ENCODE peak calls at places on chromosomes 6 and 20, in five cellular contexts. One of them, this sample, is unnamed.

GRCh38 chr6:121437861-121438651 is 2.6 kb downstream of the GJA1 start:
- DNase-seq in heart right ventricle: peak; percentile 15
- DNase-seq in A673: peak; percentile 58
- DNase-seq in mesothelial cell of epicardium: no peak
- DNase-seq in endothelial cell: no peak
- DNase-seq in this sample: no peak

GRCh38 chr6:39753745-39754084 is 28.5 kb upstream of the KIF6 start:
- DNase-seq in heart right ventricle: no peak
- DNase-seq in A673: no peak
- DNase-seq in mesothelial cell of epicardium: no peak
- DNase-seq in endothelial cell: no peak
- DNase-seq in this sample: no peak

GRCh38 chr6:36504982-36505381 is 42.3 kb downstream of the STK38 start:
- DNase-seq in heart right ventricle: no peak
- DNase-seq in A673: no peak
- DNase-seq in mesothelial cell of epicardium: no peak
- DNase-seq in endothelial cell: no peak
- DNase-seq in this sample: no peak

GRCh38 chr6:125957845-125958244 is 1.3 kb downstream of the HINT3 start:
- DNase-seq in heart right ventricle: no peak
- DNase-seq in A673: peak; percentile 49
- DNase-seq in mesothelial cell of epicardium: no peak
- DNase-seq in endothelial cell: no peak
- DNase-seq in this sample: no peak

GRCh38 chr6:163757506-163757905 is 343.0 kb downstream of the QKI start:
- DNase-seq in heart right ventricle: no peak
- DNase-seq in A673: no peak
- DNase-seq in mesothelial cell of epicardium: no peak
- DNase-seq in endothelial cell: no peak
- DNase-seq in this sample: no peak

GRCh38 chr20:47099749-47100515 is 205.3 kb downstream of the EYA2 start:
- DNase-seq in heart right ventricle: peak; percentile 24
- DNase-seq in A673: no peak
- DNase-seq in mesothelial cell of epicardium: no peak
- DNase-seq in endothelial cell: no peak
- DNase-seq in this sample: no peak

GRCh38 chr6:144266091-144266649 is 19.0 kb upstream of the UTRN start:
- DNase-seq in heart right ventricle: peak; percentile 46
- DNase-seq in A673: peak; percentile 80
- DNase-seq in mesothelial cell of epicardium: peak; percentile 59
- DNase-seq in endothelial cell: peak; percentile 28
- DNase-seq in this sample: no peak

GRCh38 chr6:16109659-16110300 is 19.1 kb upstream of the MYLIP start:
- DNase-seq in heart right ventricle: no peak
- DNase-seq in A673: no peak
- DNase-seq in mesothelial cell of epicardium: no peak
- DNase-seq in endothelial cell: no peak
- DNase-seq in this sample: no peak

GRCh38 chr20:856361-856775 is 22.9 kb downstream of the FAM110A start:
- DNase-seq in heart right ventricle: no peak
- DNase-seq in A673: no peak
- DNase-seq in mesothelial cell of epicardium: no peak
- DNase-seq in endothelial cell: no peak
- DNase-seq in this sample: no peak

GRCh38 chr6:16184129-16184528 is 54.3 kb upstream of the GMPR start:
- DNase-seq in heart right ventricle: no peak
- DNase-seq in A673: peak; percentile 56
- DNase-seq in mesothelial cell of epicardium: no peak
- DNase-seq in endothelial cell: no peak
- DNase-seq in this sample: peak; percentile 50

GRCh38 chr20:51531141-51531710 is 11.3 kb downstream of the NFATC2 start:
- DNase-seq in heart right ventricle: no peak
- DNase-seq in A673: no peak
- DNase-seq in mesothelial cell of epicardium: no peak
- DNase-seq in endothelial cell: no peak
- DNase-seq in this sample: peak; percentile 72

GRCh38 chr6:142384455-142385332 is 82.9 kb downstream of the ADGRG6 start:
- DNase-seq in heart right ventricle: no peak
- DNase-seq in A673: no peak
- DNase-seq in mesothelial cell of epicardium: no peak
- DNase-seq in endothelial cell: no peak
- DNase-seq in this sample: no peak

DNA sequence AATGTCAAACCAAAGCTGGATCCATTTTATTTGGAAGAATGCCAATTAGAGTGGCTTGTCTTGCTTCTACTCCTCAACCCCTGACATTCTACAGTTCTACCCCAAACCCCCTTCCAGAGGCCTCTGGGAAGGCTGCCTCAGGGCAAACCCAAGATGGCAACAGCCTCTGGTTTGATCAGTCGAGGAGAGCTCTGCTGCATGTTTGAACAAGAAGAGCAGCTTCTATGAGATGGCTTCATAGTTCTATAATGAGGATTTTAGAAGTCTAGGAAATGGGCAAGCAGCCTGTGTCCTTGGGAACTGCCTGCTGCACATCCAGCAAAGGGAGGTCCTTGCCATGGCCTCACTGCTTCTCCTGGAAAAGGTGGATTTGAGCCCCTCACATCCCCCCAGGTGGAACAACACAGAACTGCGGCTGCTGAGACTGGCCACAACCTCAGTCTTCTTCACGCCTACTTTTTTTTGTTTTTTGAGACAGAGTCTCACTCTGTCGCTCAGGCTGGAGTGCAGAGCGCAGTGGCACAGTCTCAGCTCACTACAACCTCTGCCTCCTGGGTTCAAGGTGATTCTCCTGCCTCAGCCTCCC is 37.9 kb downstream of the ZC3H12D start:
- DNase-seq in heart right ventricle: no peak
- DNase-seq in A673: no peak
- DNase-seq in mesothelial cell of epicardium: no peak
- DNase-seq in endothelial cell: no peak
- DNase-seq in this sample: no peak
- TF ChIP-seq CTCF in heart right ventricle: no peak
- TF ChIP-seq CTCF in A673: no peak
- TF ChIP-seq CTCF in mesothelial cell of epicardium: no peak
- TF ChIP-seq CTCF in endothelial cell: no peak
- TF ChIP-seq CTCF in this sample: no peak

GRCh38 chr6:33995046-33995872 is 150.6 kb downstream of the GRM4 start:
- DNase-seq in heart right ventricle: no peak
- DNase-seq in A673: peak; percentile 65
- DNase-seq in mesothelial cell of epicardium: no peak
- DNase-seq in endothelial cell: no peak
- DNase-seq in this sample: no peak
- TF ChIP-seq CTCF in heart right ventricle: no peak
- TF ChIP-seq CTCF in A673: no peak
- TF ChIP-seq CTCF in mesothelial cell of epicardium: no peak
- TF ChIP-seq CTCF in endothelial cell: no peak
- TF ChIP-seq CTCF in this sample: no peak

DNA sequence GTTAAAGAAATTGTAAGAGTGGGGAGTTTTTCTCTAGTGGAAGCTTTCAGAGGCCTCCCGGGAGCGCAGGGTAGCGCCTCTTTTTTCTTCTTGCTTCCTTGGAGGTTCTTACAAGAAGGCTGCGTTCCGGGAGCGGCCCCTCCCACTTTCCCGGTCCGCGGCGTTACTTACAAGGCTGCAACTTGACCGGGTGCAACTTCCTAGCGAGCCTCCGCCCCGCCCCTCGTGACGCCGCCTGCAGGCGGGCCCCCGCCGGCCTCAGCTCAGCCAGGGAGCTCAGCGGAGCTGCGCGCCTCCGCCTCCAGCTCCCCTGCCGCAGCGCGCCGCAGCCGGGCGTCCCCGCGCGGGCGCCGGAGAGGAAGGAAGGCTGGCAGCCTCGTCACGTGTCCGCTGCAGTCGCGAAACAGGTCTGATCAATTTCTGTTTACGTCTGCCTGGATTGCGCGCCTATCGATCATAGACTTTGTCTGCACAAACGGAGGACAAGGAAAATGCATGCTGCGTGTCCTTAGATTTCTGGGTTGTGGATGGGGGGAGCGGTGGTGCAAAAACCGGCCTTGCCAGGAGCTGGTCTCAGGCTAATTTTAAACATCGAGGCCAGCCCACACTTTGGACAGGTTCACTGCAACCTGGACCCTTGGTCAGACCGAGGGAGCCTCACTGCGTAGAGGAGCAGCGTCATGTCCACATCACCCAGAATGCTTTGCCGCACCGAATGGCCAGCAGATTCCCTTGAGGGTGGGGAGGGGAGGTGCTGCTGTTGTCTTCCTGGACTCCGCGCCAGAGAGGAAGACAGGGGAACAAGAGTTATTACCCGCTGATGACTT is at the start of the genes FAM217B and PPP1R3D:
- DNase-seq in heart right ventricle: peak; percentile 98
- DNase-seq in A673: peak; percentile 97
- DNase-seq in mesothelial cell of epicardium: peak; percentile 96
- DNase-seq in endothelial cell: peak; percentile 95
- DNase-seq in this sample: peak; percentile 97
- TF ChIP-seq CTCF in heart right ventricle: peak; percentile 1
- TF ChIP-seq CTCF in A673: no peak
- TF ChIP-seq CTCF in mesothelial cell of epicardium: no peak
- TF ChIP-seq CTCF in endothelial cell: peak; percentile 27
- TF ChIP-seq CTCF in this sample: peak; percentile 7

GRCh38 chr6:11748591-11748990 is 30.0 kb downstream of the ADTRP start:
- DNase-seq in heart right ventricle: no peak
- DNase-seq in A673: no peak
- DNase-seq in mesothelial cell of epicardium: no peak
- DNase-seq in endothelial cell: no peak
- DNase-seq in this sample: no peak
- TF ChIP-seq CTCF in heart right ventricle: no peak
- TF ChIP-seq CTCF in A673: no peak
- TF ChIP-seq CTCF in mesothelial cell of epicardium: no peak
- TF ChIP-seq CTCF in endothelial cell: no peak
- TF ChIP-seq CTCF in this sample: no peak

DNA sequence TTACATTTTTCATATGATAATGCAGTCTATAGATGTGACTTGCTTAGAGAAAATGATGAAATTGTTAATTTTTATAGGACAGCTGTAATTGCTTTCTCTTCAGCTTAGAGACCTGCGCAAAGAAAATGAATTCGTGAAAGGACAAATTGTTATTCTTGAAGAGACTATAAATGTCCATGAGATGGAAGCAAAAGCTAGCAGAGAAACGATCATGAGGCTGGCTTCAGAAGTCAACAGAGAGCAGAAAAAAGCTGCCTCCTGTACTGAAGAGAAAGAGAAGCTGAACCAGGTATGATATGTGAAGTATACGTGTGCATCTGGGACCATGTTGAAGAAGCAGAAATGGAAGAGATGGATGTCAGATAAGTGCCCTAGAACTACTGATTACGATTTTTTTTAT is 54.4 kb downstream of the CCDC170 start:
- DNase-seq in heart right ventricle: no peak
- DNase-seq in A673: no peak
- DNase-seq in mesothelial cell of epicardium: no peak
- DNase-seq in endothelial cell: no peak
- DNase-seq in this sample: no peak
- TF ChIP-seq CTCF in heart right ventricle: no peak
- TF ChIP-seq CTCF in A673: no peak
- TF ChIP-seq CTCF in mesothelial cell of epicardium: no peak
- TF ChIP-seq CTCF in endothelial cell: no peak
- TF ChIP-seq CTCF in this sample: no peak

This sample was measured in GM13976.